ENCODE peak calls at places on chromosomes 4 and X, in eight cellular contexts. S, Y, R, B, C, D, E and U are unnamed samples.

GRCh38 chrX:14351889-14352288 is 177.4 kb upstream of the GLRA2 start:
- DNase-seq in C (no peak), Y (no peak), R (no peak), E (no peak), B (no peak), D (no peak), S (no peak), U (no peak)

GRCh38 chrX:143634373-143634685 is 1.6 kb downstream of the SLITRK4 start:
- DNase-seq in C (no peak), E (no peak), B (no peak), S (peak), D (no peak), R (no peak), Y (no peak), U (no peak)

GRCh38 chrX:21930986-21931385 is 9.5 kb upstream of the SMS start:
- DNase-seq in B (no peak), S (no peak), R (no peak), Y (no peak), E (no peak), D (peak), C (no peak), U (no peak)

GRCh38 chr4:78621395-78621794 is 69.8 kb downstream of the ANXA3 start:
- DNase-seq in Y (no peak), R (no peak), S (no peak), B (no peak), E (no peak), C (no peak), D (no peak), U (no peak)

GRCh38 chr4:136183513-136183912 is 1348.8 kb downstream of the PCDH18 start:
- DNase-seq in S (no peak), R (no peak), Y (no peak), C (no peak), B (no peak), D (no peak), E (no peak), U (no peak)

GRCh38 chr4:182404371-182404770 is 161.2 kb downstream of the TENM3 start:
- DNase-seq in Y (no peak), C (no peak), S (no peak), R (no peak), B (no peak), D (no peak), E (no peak), U (no peak)

GRCh38 chr4:113050361-113050760 is 908 bp downstream of the ANK2 start:
- DNase-seq in C (no peak), D (no peak), B (no peak), S (no peak), E (no peak), Y (no peak), R (no peak), U (no peak)

GRCh38 chr4:38230121-38230728 is 270.0 kb downstream of the PTTG2 start:
- DNase-seq in Y (no peak), D (no peak), R (peak), C (no peak), S (no peak), B (peak), E (no peak), U (no peak)

GRCh38 chrX:55340896-55341433 is 76.2 kb upstream of the PAGE3 start:
- DNase-seq in B (no peak), D (no peak), Y (no peak), C (no peak), E (no peak), R (no peak), S (no peak), U (no peak)

GRCh38 chrX:40107291-40108083 is 9.7 kb upstream of the BCOR start:
- DNase-seq in C (no peak), R (no peak), B (peak), Y (peak), D (peak), E (peak), S (peak), U (no peak)

GRCh38 chr4:72876946-72877345 is 192.6 kb downstream of the COX18 start:
- DNase-seq in D (no peak), E (no peak), S (no peak), Y (no peak), C (no peak), R (no peak), B (no peak), U (no peak)

GRCh38 chrX:5236096-5236495 is 992.6 kb downstream of the NLGN4X start:
- DNase-seq in E (peak), D (no peak), S (no peak), C (no peak), B (peak), Y (no peak), R (no peak), U (no peak)

GRCh38 chrX:103626855-103627254 is 1.9 kb upstream of the TCEAL1 start:
- DNase-seq in E (no peak), C (no peak), Y (no peak), R (no peak), S (no peak), B (no peak), D (no peak), U (no peak)

GRCh38 chr4:154618708-154619315 is 6.4 kb upstream of the FGG start:
- DNase-seq in D (peak), B (peak), R (peak), S (peak), C (peak), Y (no peak), E (peak), U (peak)

GRCh38 chr4:19478791-19479190 is 772.9 kb upstream of the SLIT2 start:
- DNase-seq in R (no peak), D (peak), S (no peak), Y (no peak), C (no peak), E (no peak), B (no peak), U (no peak)

GRCh38 chr4:54717694-54718093 is 59.9 kb downstream of the KIT start:
- DNase-seq in C (no peak), R (no peak), D (no peak), Y (no peak), B (no peak), S (no peak), E (no peak), U (no peak)

GRCh38 chr4:123007679-123008078 is 85.3 kb upstream of the NUDT6 start:
- DNase-seq in C (no peak), Y (no peak), B (no peak), R (no peak), S (no peak), E (no peak), D (no peak), U (no peak)

GRCh38 chr4:79682801-79683217 is 274.8 kb upstream of the GK2 start:
- DNase-seq in C (no peak), E (no peak), Y (no peak), D (no peak), B (no peak), R (no peak), S (peak), U (no peak)